ENCODE peak calls at places on chromosomes 7 and 10, in six cellular contexts. One of them, this sample, is unnamed.

GRCh38 chr7:140966561-140967234 is 42.0 kb upstream of the BRAF start:
- DNase-seq in NCI-H187 treated with DMSO at 0.1 percent for 48 hours: no peak
- DNase-seq in NCI-H1105: no peak
- DNase-seq in NCI-H2081 treated with DMSO at 0.1 percent for 48 hours: no peak
- DNase-seq in suprapubic skin: no peak
- DNase-seq in CD4-positive, alpha-beta T cell: no peak
- DNase-seq in this sample: no peak

GRCh38 chr10:78741541-78741940 is 327.2 kb upstream of the ZMIZ1 start:
- DNase-seq in NCI-H1105: no peak
- DNase-seq in CD4-positive, alpha-beta T cell: no peak
- DNase-seq in NCI-H187 treated with DMSO at 0.1 percent for 48 hours: no peak
- DNase-seq in suprapubic skin: no peak
- DNase-seq in NCI-H2081 treated with DMSO at 0.1 percent for 48 hours: no peak
- DNase-seq in this sample: no peak

GRCh38 chr7:47452715-47453092 is 129.2 kb downstream of the TNS3 start:
- DNase-seq in CD4-positive, alpha-beta T cell: no peak
- DNase-seq in NCI-H2081 treated with DMSO at 0.1 percent for 48 hours: no peak
- DNase-seq in NCI-H187 treated with DMSO at 0.1 percent for 48 hours: no peak
- DNase-seq in suprapubic skin: no peak
- DNase-seq in NCI-H1105: no peak
- DNase-seq in this sample: no peak

GRCh38 chr10:27252267-27253000 is 11.8 kb upstream of the ACBD5 start:
- DNase-seq in CD4-positive, alpha-beta T cell: peak
- DNase-seq in suprapubic skin: no peak
- DNase-seq in NCI-H187 treated with DMSO at 0.1 percent for 48 hours: no peak
- DNase-seq in NCI-H2081 treated with DMSO at 0.1 percent for 48 hours: no peak
- DNase-seq in NCI-H1105: peak
- DNase-seq in this sample: peak

GRCh38 chr10:69179089-69179742 is 818 bp upstream of the SUPV3L1 start:
- DNase-seq in NCI-H2081 treated with DMSO at 0.1 percent for 48 hours: no peak
- DNase-seq in suprapubic skin: no peak
- DNase-seq in NCI-H187 treated with DMSO at 0.1 percent for 48 hours: no peak
- DNase-seq in NCI-H1105: no peak
- DNase-seq in CD4-positive, alpha-beta T cell: peak
- DNase-seq in this sample: peak

GRCh38 chr10:29691564-29692064 is 56.8 kb upstream of the SVIL start:
- DNase-seq in CD4-positive, alpha-beta T cell: no peak
- DNase-seq in NCI-H1105: no peak
- DNase-seq in NCI-H2081 treated with DMSO at 0.1 percent for 48 hours: no peak
- DNase-seq in NCI-H187 treated with DMSO at 0.1 percent for 48 hours: no peak
- DNase-seq in suprapubic skin: no peak
- DNase-seq in this sample: no peak

GRCh38 chr10:132539431-132539839 is 1.8 kb downstream of the INPP5A start:
- DNase-seq in NCI-H187 treated with DMSO at 0.1 percent for 48 hours: no peak
- DNase-seq in CD4-positive, alpha-beta T cell: no peak
- DNase-seq in NCI-H1105: no peak
- DNase-seq in suprapubic skin: no peak
- DNase-seq in NCI-H2081 treated with DMSO at 0.1 percent for 48 hours: no peak
- DNase-seq in this sample: no peak

GRCh38 chr7:32500922-32501341 is 5.6 kb downstream of the AVL9 start:
- DNase-seq in NCI-H2081 treated with DMSO at 0.1 percent for 48 hours: no peak
- DNase-seq in CD4-positive, alpha-beta T cell: no peak
- DNase-seq in NCI-H187 treated with DMSO at 0.1 percent for 48 hours: no peak
- DNase-seq in NCI-H1105: no peak
- DNase-seq in suprapubic skin: no peak
- DNase-seq in this sample: no peak

GRCh38 chr10:70053896-70054641 is 1.4 kb downstream of the MACROH2A2 start:
- DNase-seq in CD4-positive, alpha-beta T cell: no peak
- DNase-seq in NCI-H187 treated with DMSO at 0.1 percent for 48 hours: no peak
- DNase-seq in suprapubic skin: no peak
- DNase-seq in NCI-H1105: no peak
- DNase-seq in NCI-H2081 treated with DMSO at 0.1 percent for 48 hours: no peak
- DNase-seq in this sample: peak

GRCh38 chr10:114520453-114520852 is 116.2 kb upstream of the AFAP1L2 start:
- DNase-seq in CD4-positive, alpha-beta T cell: no peak
- DNase-seq in suprapubic skin: no peak
- DNase-seq in NCI-H187 treated with DMSO at 0.1 percent for 48 hours: no peak
- DNase-seq in NCI-H2081 treated with DMSO at 0.1 percent for 48 hours: no peak
- DNase-seq in NCI-H1105: no peak
- DNase-seq in this sample: no peak

GRCh38 chr7:69782917-69783684 is 184.8 kb downstream of the AUTS2 start:
- DNase-seq in suprapubic skin: no peak
- DNase-seq in NCI-H2081 treated with DMSO at 0.1 percent for 48 hours: no peak
- DNase-seq in CD4-positive, alpha-beta T cell: no peak
- DNase-seq in NCI-H1105: peak
- DNase-seq in NCI-H187 treated with DMSO at 0.1 percent for 48 hours: peak
- DNase-seq in this sample: no peak

GRCh38 chr7:69276011-69276729 is 322.1 kb upstream of the AUTS2 start:
- DNase-seq in NCI-H187 treated with DMSO at 0.1 percent for 48 hours: peak
- DNase-seq in CD4-positive, alpha-beta T cell: no peak
- DNase-seq in NCI-H2081 treated with DMSO at 0.1 percent for 48 hours: no peak
- DNase-seq in NCI-H1105: no peak
- DNase-seq in suprapubic skin: no peak
- DNase-seq in this sample: no peak

GRCh38 chr10:116211682-116212081 is 61.3 kb downstream of the GFRA1 start:
- DNase-seq in NCI-H2081 treated with DMSO at 0.1 percent for 48 hours: no peak
- DNase-seq in NCI-H1105: no peak
- DNase-seq in suprapubic skin: no peak
- DNase-seq in CD4-positive, alpha-beta T cell: no peak
- DNase-seq in NCI-H187 treated with DMSO at 0.1 percent for 48 hours: no peak
- DNase-seq in this sample: no peak